ENCODE peak calls at places on chromosomes 4 and X, in five cellular contexts. Q is WERI-Rb-1; C is lower lobe of right lung; T is effector memory CD4-positive, alpha-beta T cell; U is upper lobe of right lung. J is an unnamed sample.
A peak's percentile ranks its signal among the peaks of the same experiment; 100 is the strongest.

GRCh38 chr4:76302856-76303438 is 3.6 kb upstream of the STBD1 start:
- DNase-seq in U (no peak), Q (no peak), T (no peak), C (no peak), J (no peak)

GRCh38 chrX:81120936-81121351 is 80.8 kb downstream of the HMGN5 start:
- DNase-seq in U (no peak), C (peak; percentile 43), T (no peak), Q (peak; percentile 55), J (no peak)

GRCh38 chrX:124736553-124737240 is 390.3 kb downstream of the SH2D1A start:
- DNase-seq in U (no peak), C (no peak), T (peak; percentile 5), Q (no peak), J (peak; percentile 53)

GRCh38 chrX:56813318-56813837 is 84.3 kb downstream of the NBDY start:
- DNase-seq in U (no peak), C (no peak), Q (no peak), T (peak; percentile 36), J (peak; percentile 75)

GRCh38 chr4:4625488-4625887 is 83.6 kb upstream of the STX18 start:
- DNase-seq in U (no peak), T (no peak), C (no peak), Q (peak; percentile 77), J (no peak)

GRCh38 chrX:49101629-49101984 is 21.9 kb upstream of the WDR45 start:
- DNase-seq in Q (no peak), T (no peak), U (no peak), C (no peak), J (no peak)

GRCh38 chrX:111504941-111505340 is 6.5 kb upstream of the SERTM2 start:
- DNase-seq in Q (no peak), U (no peak), C (no peak), T (no peak), J (no peak)

GRCh38 chrX:45472968-45473367 is 272.3 kb upstream of the DIPK2B start:
- DNase-seq in C (no peak), U (no peak), T (no peak), Q (no peak), J (no peak)

GRCh38 chrX:47878198-47878597 is 41.5 kb downstream of the ZNF81 start:
- DNase-seq in T (no peak), Q (no peak), U (no peak), C (no peak), J (no peak)

GRCh38 chr4:77308843-77309242 is 151.8 kb downstream of the CCNG2 start:
- DNase-seq in Q (no peak), U (no peak), T (no peak), C (no peak), J (no peak)

GRCh38 chr4:81485310-81485980 is 13.7 kb upstream of the RASGEF1B start:
- DNase-seq in T (no peak), U (no peak), C (no peak), Q (no peak), J (no peak)

GRCh38 chrX:7120578-7121219 is 26.8 kb upstream of the STS start:
- DNase-seq in C (no peak), Q (no peak), U (no peak), T (no peak), J (no peak)

GRCh38 chr4:137663376-137664054 is 131.2 kb upstream of the PCDH18 start:
- DNase-seq in T (no peak), U (no peak), C (no peak), Q (no peak), J (no peak)

GRCh38 chrX:119692241-119693031 is 532 bp downstream of the SEPTIN6 start:
- DNase-seq in Q (peak; percentile 31), T (peak; percentile 52), U (peak; percentile 68), C (peak; percentile 54), J (no peak)

GRCh38 chr4:86848732-86849617 is at the start of gene SLC10A6:
- DNase-seq in C (no peak), Q (no peak), U (no peak), T (no peak), J (no peak)

GRCh38 chr4:121764702-121765367 is at the start of gene SMIM43:
- DNase-seq in U (peak; percentile 68), Q (peak; percentile 55), T (no peak), C (peak; percentile 48), J (no peak)

GRCh38 chrX:24231169-24231568 is 81.6 kb downstream of the ZFX start:
- DNase-seq in Q (no peak), C (no peak), U (no peak), T (no peak), J (no peak)

GRCh38 chrX:103052625-103053024 is 11.3 kb downstream of the BEX1 start:
- DNase-seq in C (no peak), U (no peak), T (no peak), Q (no peak), J (no peak)

GRCh38 chr4:94519019-94519418 is 67.3 kb downstream of the PDLIM5 start:
- DNase-seq in Q (no peak), C (no peak), T (no peak), U (no peak), J (no peak)

GRCh38 chr4:69760455-69760854 is at the start of gene SULT1B1:
- DNase-seq in U (no peak), T (peak; percentile 7), C (peak; percentile 49), Q (no peak), J (no peak)
- H3K27ac ChIP-seq in U (peak within 1 kb of the TSS; percentile 37), T (no peak within 1 kb of the TSS), C (peak within 1 kb of the TSS; percentile 60), Q (no peak within 1 kb of the TSS), J (no peak within 1 kb of the TSS)

GRCh38 chr4:113958766-113959540 is 20.5 kb downstream of the ARSJ start:
- DNase-seq in Q (no peak), T (no peak), U (no peak), C (no peak), J (no peak)
- H3K4me3 ChIP-seq in Q (no peak overlapping the region), T (no peak overlapping the region), U (peak overlapping the region; percentile 9), C (no peak overlapping the region), J (peak overlapping the region; percentile 48)

DNA sequence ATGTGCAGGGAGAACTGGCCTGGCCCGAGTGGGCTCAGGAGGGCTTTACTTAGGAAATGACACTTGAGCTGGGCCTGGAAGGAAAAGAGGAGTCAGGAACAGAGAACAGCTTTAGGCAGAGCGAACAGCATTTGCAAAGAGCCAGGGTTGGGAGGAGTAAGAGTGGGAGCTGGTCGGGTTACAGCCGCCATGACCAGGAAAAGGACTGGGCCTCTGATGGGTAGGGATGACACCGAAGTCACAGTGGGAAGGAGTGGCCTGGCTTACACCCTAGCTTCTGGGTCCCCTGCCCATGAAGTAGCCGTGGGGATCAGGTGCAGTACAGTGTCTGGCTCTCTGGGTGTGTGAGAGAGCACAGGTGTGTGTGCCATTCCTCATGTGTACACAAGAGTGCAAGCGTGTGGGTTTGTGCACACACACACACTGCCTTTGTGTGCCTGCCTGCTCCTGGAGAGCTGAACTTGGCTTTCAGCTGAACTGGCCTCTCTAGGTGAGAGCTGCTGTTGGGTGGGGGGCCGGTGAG is 31.6 kb downstream of the TRMT44 start:
- DNase-seq in T (no peak), Q (no peak), C (no peak), U (no peak), J (no peak)
- H3K27ac ChIP-seq in T (no peak overlapping the region), Q (no peak overlapping the region), C (peak overlapping the region; percentile 67), U (peak overlapping the region; percentile 69), J (peak overlapping the region; percentile 55)

GRCh38 chr4:1873776-1874175 is 2.6 kb downstream of the NSD2 start:
- DNase-seq in U (no peak), C (peak; percentile 56), T (no peak), Q (no peak), J (no peak)
- H3K4me3 ChIP-seq in U (no peak overlapping the region), C (no peak overlapping the region), T (no peak overlapping the region), Q (no peak overlapping the region), J (no peak overlapping the region)

DNA sequence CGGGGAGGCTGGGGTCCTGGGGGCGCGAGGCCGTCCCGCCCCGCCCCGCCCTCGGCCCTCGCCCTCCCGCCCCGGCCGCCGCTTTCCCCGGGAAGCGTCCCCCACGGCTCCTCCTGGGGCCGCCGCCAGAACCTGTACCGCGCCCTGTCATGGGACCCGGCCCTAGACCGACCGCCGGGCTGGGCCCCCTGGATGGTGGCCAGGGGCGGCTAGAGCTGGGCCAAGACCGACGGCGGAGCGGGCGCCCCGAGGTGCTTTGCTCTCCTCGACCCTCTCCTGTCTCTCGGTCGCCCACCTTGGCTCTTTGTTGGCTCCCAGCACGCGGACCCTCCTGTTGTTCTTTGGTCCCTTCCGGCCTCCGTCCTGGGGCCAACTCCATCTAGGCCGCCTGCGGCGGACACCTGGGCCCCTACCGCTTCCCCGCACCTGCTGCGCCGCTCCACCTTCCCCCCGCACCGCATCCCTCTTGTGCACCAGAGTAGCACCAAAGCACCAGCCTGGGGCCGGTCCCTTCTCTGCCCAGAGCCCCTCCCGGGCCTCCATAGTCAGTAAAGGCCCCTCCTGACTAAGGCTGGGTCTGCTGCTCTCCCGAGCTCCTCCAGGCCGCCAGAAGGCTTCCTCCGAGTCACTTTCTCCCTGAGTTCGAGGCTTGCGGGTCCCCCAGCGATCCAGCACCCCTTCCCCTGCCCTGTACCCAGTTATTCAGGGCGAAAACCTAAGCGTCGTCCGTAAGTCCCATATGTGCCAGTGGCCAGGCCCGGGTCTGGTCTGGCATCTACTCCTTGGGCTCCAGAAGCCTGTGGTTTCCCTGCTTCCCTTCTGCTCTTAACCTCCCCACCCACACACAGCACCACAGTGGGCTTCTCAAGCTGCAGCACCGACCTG is 587 bp downstream of the TACC3 start:
- DNase-seq in U (no peak), T (no peak), Q (no peak), C (peak; percentile 51), J (no peak)
- H3K27ac ChIP-seq in U (peak overlapping the region; percentile 75), T (peak overlapping the region; percentile 76), Q (peak overlapping the region; percentile 94), C (peak overlapping the region; percentile 95), J (peak overlapping the region; percentile 97)